ENCODE peak calls at places on chromosomes 7 and 10, in four cellular contexts. X is lung, D is endothelial cell, T is GM23338. V is an unnamed sample.

GRCh38 chr10:71070741-71071140 is 141.6 kb upstream of the UNC5B start:
- DNase-seq in T (no peak), X (no peak), D (no peak), V (no peak)

GRCh38 chr10:3740157-3740871 is 44.7 kb downstream of the KLF6 start:
- DNase-seq in X (no peak), D (no peak), T (no peak), V (no peak)

GRCh38 chr10:45488365-45488764 is 114.3 kb downstream of the ALOX5 start:
- DNase-seq in D (no peak), X (no peak), T (no peak), V (no peak)

GRCh38 chr10:27413387-27413786 is 90.7 kb upstream of the RAB18 start:
- DNase-seq in X (no peak), T (peak), D (no peak), V (no peak)

GRCh38 chr10:104318810-104319684 is 19.2 kb downstream of the ITPRIP start:
- DNase-seq in T (no peak), X (no peak), D (no peak), V (no peak)

GRCh38 chr10:9824546-9825164 is 1193.0 kb upstream of the CELF2 start:
- DNase-seq in D (no peak), X (no peak), T (no peak), V (no peak)

GRCh38 chr7:43756368-43757072 is 2.0 kb upstream of the BLVRA start:
- DNase-seq in T (no peak), D (no peak), X (no peak), V (peak)

GRCh38 chr10:110305767-110306451 is 1.2 kb upstream of the SMNDC1 start:
- DNase-seq in D (peak), X (no peak), T (peak), V (peak)

GRCh38 chr7:46286346-46286745 is 365.3 kb upstream of the IGFBP3 start:
- DNase-seq in X (no peak), D (no peak), T (no peak), V (no peak)

GRCh38 chr7:99129001-99129400 is 14.9 kb downstream of the SMURF1 start:
- DNase-seq in T (no peak), D (no peak), X (no peak), V (no peak)

GRCh38 chr7:2680792-2681490 is 7.1 kb upstream of the AMZ1 start:
- DNase-seq in D (peak), T (peak), X (peak), V (no peak)

GRCh38 chr7:36686499-36686898 is 37.8 kb downstream of the AOAH start:
- DNase-seq in X (no peak), D (no peak), T (no peak), V (no peak)

GRCh38 chr10:3538850-3539531 is 246.0 kb downstream of the KLF6 start:
- DNase-seq in T (no peak), D (no peak), X (peak), V (peak)

GRCh38 chr7:147803625-147804024 is 786.9 kb upstream of the C7orf33 start:
- DNase-seq in X (no peak), D (no peak), T (no peak), V (no peak)

GRCh38 chr7:105611856-105612775 is 30.8 kb upstream of the EFCAB10 start:
- DNase-seq in D (no peak), X (no peak), T (no peak), V (no peak)

GRCh38 chr7:50766808-50767207 is 15.9 kb downstream of the GRB10 start:
- DNase-seq in D (no peak), X (no peak), T (no peak), V (no peak)

GRCh38 chr10:74542077-74542476 is 284.3 kb upstream of the KAT6B start:
- DNase-seq in T (no peak), X (peak), D (no peak), V (peak)

GRCh38 chr10:102645388-102645740 is 1.1 kb downstream of the TRIM8 start:
- DNase-seq in T (peak), D (no peak), X (peak), V (peak)

GRCh38 chr10:116891208-116891607 is 41.9 kb downstream of the ENO4 start:
- DNase-seq in D (no peak), X (no peak), T (no peak), V (peak)

GRCh38 chr7:5139998-5140397 is 50.0 kb upstream of the WIPI2 start:
- DNase-seq in X (no peak), T (peak), D (peak), V (no peak)

GRCh38 chr10:70601775-70602174 is 766 bp downstream of the PRF1 start:
- DNase-seq in X (no peak), D (no peak), T (no peak), V (no peak)

GRCh38 chr10:48608279-48608681 is 3.4 kb upstream of the ARHGAP22 start:
- DNase-seq in D (peak), X (peak), T (peak), V (no peak)
- TF ChIP-seq CTCF in D (peak), X (no peak), T (peak), V (peak)

GRCh38 chr10:48266528-48266927 is 8.0 kb downstream of the FRMPD2 start:
- DNase-seq in D (no peak), X (no peak), T (no peak), V (no peak)
- TF ChIP-seq CTCF in D (no peak), X (no peak), T (no peak), V (no peak)

DNA sequence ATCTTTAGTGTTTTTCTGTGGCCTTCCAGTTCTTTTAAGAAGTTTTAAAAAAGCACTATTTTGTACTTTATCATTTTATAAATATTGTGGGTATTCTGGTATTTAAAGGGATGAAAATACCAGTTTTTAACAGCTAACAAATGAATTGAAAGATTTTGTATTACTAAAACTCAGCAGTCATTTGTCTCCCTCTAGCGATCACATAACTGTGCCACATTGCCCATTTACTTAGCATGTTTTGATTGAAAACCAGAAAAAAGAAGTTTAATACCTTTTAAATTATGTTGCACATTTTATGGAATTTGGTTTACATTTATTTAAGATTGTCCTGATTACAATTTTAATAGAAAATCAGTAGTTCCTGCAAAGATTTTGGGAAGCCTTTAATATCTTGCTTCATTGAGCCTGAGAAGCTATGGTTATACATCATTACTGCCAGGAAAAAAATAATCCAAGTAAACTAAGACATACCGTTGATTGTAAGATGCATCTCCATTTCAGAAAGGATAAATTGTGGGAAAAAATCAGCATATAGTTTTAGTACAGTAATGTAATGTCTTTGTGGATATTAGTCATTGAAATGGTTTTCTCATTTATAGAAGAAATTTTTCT is 34.9 kb downstream of the TAX1BP1 start:
- DNase-seq in T (peak), D (no peak), X (no peak), V (peak)
- TF ChIP-seq CTCF in T (peak), D (peak), X (no peak), V (peak)

GRCh38 chr10:133277993-133278576 is 1.4 kb upstream of the ADAM8 start:
- DNase-seq in X (no peak), T (no peak), D (no peak), V (no peak)

GRCh38 chr10:133278577-133279265 is 2.1 kb upstream of the ADAM8 start:
- DNase-seq in T (no peak), D (no peak), X (peak), V (no peak)

GRCh38 chr10:133276100-133276434 is 601 bp downstream of the ADAM8 start:
- DNase-seq in D (no peak), T (no peak), X (no peak), V (no peak)

GRCh38 chr10:133276435-133277201 is at the start of gene ADAM8:
- DNase-seq in X (peak), D (peak), T (peak), V (no peak)

DNA sequence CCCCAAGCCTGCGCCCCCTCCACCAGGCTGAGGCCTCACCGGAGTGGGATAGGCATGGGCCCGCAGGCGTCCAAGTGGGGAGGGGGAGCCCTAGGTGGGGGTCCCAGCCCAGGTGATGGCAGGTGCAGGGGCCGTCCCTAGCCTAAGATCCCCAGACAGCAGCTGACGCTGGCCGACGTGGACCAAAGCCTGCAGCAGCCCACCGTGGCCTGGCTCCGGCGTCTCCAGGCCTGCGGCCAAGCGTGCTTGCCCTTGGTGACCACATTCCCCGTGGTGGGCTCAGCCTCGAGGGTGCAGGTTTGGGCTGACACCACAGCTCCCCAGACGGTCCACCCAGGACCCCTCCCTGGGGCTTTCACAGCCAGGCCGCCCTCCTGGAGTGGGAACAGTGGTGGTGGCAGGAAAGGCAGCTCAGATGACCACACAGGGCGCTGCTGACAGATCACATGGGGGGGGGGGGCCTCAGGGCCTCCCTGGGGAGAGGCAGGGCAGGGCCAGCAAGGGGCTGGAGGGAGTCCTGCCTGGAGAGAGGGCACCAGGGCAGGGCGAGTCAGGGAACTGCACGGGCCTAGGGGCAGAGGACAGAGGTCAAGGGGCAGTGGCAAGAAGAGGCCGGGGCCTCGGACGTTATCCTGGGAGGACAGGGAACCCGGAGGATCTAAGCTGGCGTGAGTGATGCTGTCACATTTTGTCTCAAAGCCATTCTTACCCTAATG is 767 bp upstream of the ADAM8 start:
- DNase-seq in T (no peak), X (no peak), D (no peak), V (no peak)
- TF ChIP-seq CTCF in T (no peak), X (no peak), D (no peak), V (no peak)